ENCODE peak calls at places on chromosome 17, in five cellular contexts. G is endothelial cell of umbilical vein, W is K562, C is neural progenitor cell, B is PC-3. J is an unnamed sample. For H3K79me2, the result is how much of the 10 kb centered on the place peaks cover.

GRCh38 chr17:954431-955164 is 25.0 kb downstream of the NXN start:
- DNase-seq in G (peak), B (no peak), W (no peak), C (no peak), J (no peak)

GRCh38 chr17:67818110-67819002 is 6.9 kb upstream of the BPTF start:
- DNase-seq in W (no peak), B (peak), G (no peak), C (no peak), J (no peak)

GRCh38 chr17:69123626-69124025 is 18.1 kb downstream of the ABCA6 start:
- DNase-seq in W (no peak), G (no peak), C (no peak), B (no peak), J (no peak)

GRCh38 chr17:72556944-72557826 is 436.4 kb downstream of the SOX9 start:
- DNase-seq in W (peak), B (peak), C (peak), G (peak), J (peak)

GRCh38 chr17:79915850-79916430 is 76.7 kb upstream of the CBX4 start:
- DNase-seq in C (peak), B (peak), G (no peak), W (peak), J (no peak)

GRCh38 chr17:68198931-68199836 is 48.7 kb upstream of the AMZ2 start:
- DNase-seq in C (peak), W (no peak), G (no peak), B (peak), J (no peak)

GRCh38 chr17:79577485-79578187 is 33.2 kb downstream of the RBFOX3 start:
- DNase-seq in W (no peak), C (no peak), B (no peak), G (no peak), J (no peak)

GRCh38 chr17:63537991-63538692 is 12.1 kb upstream of the DCAF7 start:
- DNase-seq in C (peak), B (no peak), W (peak), G (no peak), J (no peak)

GRCh38 chr17:79272666-79273219 is 198.1 kb downstream of the ENGASE start:
- DNase-seq in G (no peak), B (peak), W (no peak), C (no peak), J (no peak)

GRCh38 chr17:20189322-20189721 is 180.2 kb downstream of the SPECC1 start:
- DNase-seq in C (peak), G (no peak), B (peak), W (no peak), J (no peak)

GRCh38 chr17:76337413-76337777 is 16.3 kb downstream of the PRPSAP1 start:
- DNase-seq in C (no peak), B (no peak), W (no peak), G (peak), J (no peak)

GRCh38 chr17:40448639-40449261 is 5.5 kb downstream of the IGFBP4 start:
- DNase-seq in W (no peak), G (peak), C (no peak), B (peak), J (no peak)

GRCh38 chr17:17745476-17746455 is 64.5 kb downstream of the RAI1 start:
- DNase-seq in C (no peak), B (no peak), G (no peak), W (no peak), J (no peak)

GRCh38 chr17:61053469-61053868 is 346.2 kb upstream of the TBX2 start:
- DNase-seq in C (no peak), W (no peak), B (peak), G (peak), J (no peak)

GRCh38 chr17:73011016-73011486 is 81.4 kb downstream of the SLC39A11 start:
- DNase-seq in B (no peak), G (peak), W (peak), C (no peak), J (peak)

GRCh38 chr17:40316571-40317344 is 7.8 kb downstream of the RARA start:
- DNase-seq in C (peak), W (no peak), G (peak), B (peak), J (no peak)

GRCh38 chr17:21024024-21024423 is 18.8 kb downstream of the USP22 start:
- DNase-seq in B (no peak), C (no peak), G (no peak), W (no peak), J (no peak)

GRCh38 chr17:35076874-35077273 is 13.4 kb upstream of the RFFL start:
- DNase-seq in B (no peak), W (no peak), C (no peak), G (no peak), J (no peak)

GRCh38 chr17:75763613-75764416 is 1.2 kb downstream of the GALK1 start:
- DNase-seq in B (no peak), W (peak), G (no peak), C (no peak), J (no peak)

GRCh38 chr17:50571681-50572080 is 11.2 kb downstream of the CACNA1G start:
- DNase-seq in W (no peak), C (no peak), G (no peak), B (no peak), J (no peak)

GRCh38 chr17:146983-147761 is 9.8 kb downstream of the SCGB1C2 start:
- DNase-seq in G (no peak), B (no peak), W (no peak), C (no peak), J (no peak)

GRCh38 chr17:12673788-12674187 is 8.1 kb downstream of the MYOCD start:
- DNase-seq in C (no peak), G (no peak), W (no peak), B (no peak), J (no peak)

GRCh38 chr17:14268264-14268663 is 31.6 kb upstream of the CDRT15 start:
- DNase-seq in W (no peak), G (no peak), B (no peak), C (no peak), J (no peak)

GRCh38 chr17:28828294-28829040 is 14.1 kb downstream of the FAM222B start:
- DNase-seq in B (no peak), G (no peak), W (no peak), C (no peak), J (no peak)

DNA sequence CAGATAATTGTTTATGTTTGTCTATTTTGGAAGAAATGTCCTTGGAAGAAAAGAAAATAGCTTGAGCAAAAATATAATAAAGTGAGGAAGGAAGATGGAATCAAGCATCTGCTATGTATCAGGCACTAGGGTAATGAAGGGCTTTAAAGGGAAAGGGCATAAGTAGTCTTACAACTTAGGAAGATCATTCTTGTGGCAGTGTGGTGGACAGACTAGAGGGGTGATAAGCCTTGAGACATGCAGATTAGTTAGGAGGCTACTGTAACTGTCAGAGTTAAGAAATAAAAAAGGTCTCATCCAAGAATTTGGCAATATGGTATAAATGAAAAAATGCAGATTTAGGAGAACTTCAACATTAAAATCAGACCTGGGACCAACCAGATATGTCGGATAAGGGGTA is 14.9 kb downstream of the FAM222B start:
- DNase-seq in C (no peak), W (no peak), G (no peak), B (no peak), J (no peak)
- H3K4me2 ChIP-seq in C (no peak), W (no peak), G (no peak), B (no peak), J (no peak)

GRCh38 chr17:82239926-82240505 is 11.2 kb downstream of the SLC16A3 start:
- DNase-seq in G (no peak), W (no peak), C (no peak), B (no peak), J (no peak)

GRCh38 chr17:82240506-82241182 is 11.8 kb downstream of the SLC16A3 start:
- DNase-seq in B (no peak), G (no peak), W (no peak), C (no peak), J (no peak)

GRCh38 chr17:82242698-82242976 is 13.8 kb downstream of the SLC16A3 start:
- DNase-seq in B (no peak), G (no peak), W (no peak), C (no peak), J (no peak)

GRCh38 chr17:82241926-82242697 is 13.3 kb downstream of the SLC16A3 start:
- DNase-seq in G (no peak), C (no peak), W (peak), B (peak), J (no peak)

DNA sequence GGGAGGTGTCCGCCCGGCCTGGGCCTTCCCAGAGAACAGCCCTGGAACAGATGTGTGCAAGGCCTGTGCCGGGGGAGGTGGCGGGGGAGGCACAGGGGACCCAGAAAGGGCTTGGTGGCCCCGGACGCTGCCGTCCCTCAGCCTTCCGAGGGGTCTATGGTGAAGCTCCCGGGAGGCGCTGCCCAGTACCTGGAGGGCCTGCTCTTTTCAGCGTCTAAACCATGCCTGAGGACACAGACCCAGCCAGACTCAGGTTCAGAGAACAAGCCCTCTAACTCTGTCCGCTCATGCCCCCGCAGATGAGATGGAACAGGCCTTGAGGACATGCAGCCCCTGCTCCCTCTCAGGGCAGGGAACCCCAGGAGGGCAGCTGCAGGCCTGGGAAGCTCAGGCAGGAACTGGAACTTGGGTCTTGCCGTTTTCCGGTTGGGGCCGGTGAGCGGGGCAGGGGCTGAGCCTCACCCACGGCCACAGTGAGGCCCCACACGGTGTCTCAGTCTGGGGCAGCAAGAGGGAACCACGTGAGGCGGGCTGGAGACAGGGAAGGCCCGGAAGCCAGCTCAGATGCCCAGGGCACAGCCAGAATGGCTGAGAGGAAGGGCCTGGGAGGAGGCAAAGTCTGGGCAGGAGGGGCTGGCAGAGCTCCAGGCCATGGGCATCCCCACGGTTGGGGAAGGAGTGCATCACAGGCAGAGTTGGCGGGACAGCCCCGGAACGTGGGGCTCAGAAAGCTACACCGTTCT is 12.5 kb downstream of the SLC16A3 start:
- DNase-seq in B (peak), C (no peak), W (no peak), G (peak), J (no peak)
- H3K9ac ChIP-seq in B (no peak), C (no peak), W (peak), G (no peak), J (no peak)

GRCh38 chr17:38464251-38464722 is 36.0 kb downstream of the ARHGAP23 start:
- DNase-seq in G (peak), B (no peak), W (no peak), C (no peak), J (no peak)
- H3K79me2 ChIP-seq in G (half or more), B (under half), W (under half), C (under half), J (under half)

DNA sequence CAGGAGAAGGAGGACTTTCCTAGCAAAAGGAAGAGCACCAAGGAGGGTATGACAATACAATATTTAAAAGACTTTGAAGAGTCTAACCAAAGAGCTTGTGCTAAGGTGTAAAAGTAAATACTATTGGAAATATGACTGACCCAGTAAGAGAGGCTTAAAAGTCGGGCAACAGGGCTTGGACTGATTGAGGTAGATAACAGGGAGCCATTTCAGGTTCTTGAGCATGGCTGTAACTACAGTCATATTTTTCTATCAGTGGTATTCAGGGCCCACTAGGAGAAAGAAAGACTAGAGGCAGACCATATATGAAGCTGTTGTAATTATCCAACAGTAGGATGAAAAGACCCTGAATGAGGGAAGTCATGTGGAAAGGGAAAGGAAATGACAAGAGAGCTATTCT is 62.3 kb downstream of the SMURF2 start:
- DNase-seq in W (no peak), C (no peak), G (no peak), B (no peak), J (no peak)
- H3K4me2 ChIP-seq in W (peak), C (no peak), G (no peak), B (no peak), J (no peak)

GRCh38 chr17:82001657-82002056 is 21.0 kb downstream of the CENPX start:
- DNase-seq in W (no peak), B (no peak), G (no peak), C (no peak), J (no peak)
- H3K9ac ChIP-seq in W (no peak), B (no peak), G (no peak), C (no peak), J (no peak)

GRCh38 chr17:28842282-28843012 is at the start of gene FAM222B:
- DNase-seq in G (peak), B (peak), W (peak), C (peak), J (peak)
- H3K79me2 ChIP-seq in G (under half), B (under half), W (half or more), C (half or more), J (half or more)

GRCh38 chr17:37754363-37754762 is 9.5 kb upstream of the HNF1B start:
- DNase-seq in W (no peak), B (no peak), C (no peak), G (no peak), J (no peak)

GRCh38 chr17:37755455-37755854 is 10.6 kb upstream of the HNF1B start:
- DNase-seq in C (no peak), W (no peak), G (no peak), B (no peak), J (no peak)

GRCh38 chr17:37756060-37756459 is 11.2 kb upstream of the HNF1B start:
- DNase-seq in B (no peak), C (no peak), G (no peak), W (no peak), J (no peak)

GRCh38 chr17:37750768-37751466 is 6.1 kb upstream of the HNF1B start:
- DNase-seq in G (no peak), W (no peak), B (no peak), C (no peak), J (no peak)

GRCh38 chr17:37752482-37752881 is 7.6 kb upstream of the HNF1B start:
- DNase-seq in B (peak), C (no peak), W (no peak), G (no peak), J (no peak)
- H3K4me2 ChIP-seq in B (peak), C (no peak), W (no peak), G (no peak), J (no peak)

GRCh38 chr17:31562447-31562846 is 171.0 kb downstream of the RAB11FIP4 start:
- DNase-seq in C (peak), W (no peak), G (no peak), B (no peak), J (no peak)
- H3K9ac ChIP-seq in C (no peak), W (no peak), G (peak), B (no peak), J (no peak)

GRCh38 chr17:32009262-32009542 is 2.0 kb downstream of the LRRC37B start:
- DNase-seq in W (no peak), C (no peak), G (no peak), B (no peak), J (no peak)
- H3K79me2 ChIP-seq in W (under half), C (half or more), G (under half), B (half or more), J (half or more)

DNA sequence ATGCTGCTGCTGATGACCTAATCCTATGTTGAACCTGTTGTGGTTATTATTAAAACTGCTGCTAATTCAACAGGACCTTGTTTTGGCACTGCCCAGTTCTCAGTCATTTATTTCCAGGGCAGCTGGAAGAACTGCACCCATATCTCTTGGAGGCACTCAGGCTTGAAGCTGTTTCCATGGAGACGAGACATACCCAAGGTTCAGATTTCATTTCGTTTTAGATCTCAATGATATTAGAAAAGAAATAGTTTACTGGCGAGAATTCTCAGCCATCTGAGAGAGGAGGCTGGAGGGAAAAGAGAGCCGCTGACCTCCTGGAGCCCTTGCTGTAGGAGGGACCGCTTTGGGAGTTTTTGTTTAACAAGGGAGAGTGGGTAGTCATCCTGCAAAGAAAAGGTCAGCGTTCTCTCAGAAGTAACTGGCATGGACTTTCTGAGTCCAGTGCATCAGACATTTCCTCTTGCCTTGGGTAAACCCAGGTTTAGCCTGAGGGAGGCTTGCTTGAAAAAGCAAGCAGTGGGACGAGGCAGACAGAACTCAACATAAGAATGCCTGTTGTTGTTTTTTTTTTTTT is 75.4 kb downstream of the YPEL2 start:
- DNase-seq in G (no peak), W (no peak), C (no peak), B (peak), J (no peak)
- H3K4me2 ChIP-seq in G (no peak), W (no peak), C (peak), B (no peak), J (no peak)